ENCODE peak calls at places on chromosome 6, in eight cellular contexts. F is spleen, A is stomach, P is brain microvascular endothelial cell, Y is lower leg skin, H is fibroblast of mammary gland, Z is AG10803, T is fibroblast of lung. D is an unnamed sample.

GRCh38 chr6:134240664-134241431 is 77.1 kb downstream of the SGK1 start:
- DNase-seq in F (peak), A (peak), P (no peak), Y (peak), H (no peak), Z (no peak), T (no peak), D (no peak)

GRCh38 chr6:110590821-110591351 is 114.5 kb upstream of the SLC22A16 start:
- DNase-seq in F (no peak), A (no peak), P (peak), Y (no peak), H (peak), Z (peak), T (peak), D (no peak)

GRCh38 chr6:154937306-154938244 is 57.5 kb upstream of the TIAM2 start:
- DNase-seq in F (no peak), A (no peak), P (no peak), Y (no peak), H (peak), Z (peak), T (peak), D (no peak)

GRCh38 chr6:2498224-2498623 is 252.5 kb downstream of the MYLK4 start:
- DNase-seq in F (no peak), A (no peak), P (no peak), Y (no peak), H (peak), Z (no peak), T (no peak), D (no peak)

GRCh38 chr6:5850848-5851255 is 155.9 kb downstream of the NRN1 start:
- DNase-seq in F (no peak), A (no peak), P (no peak), Y (no peak), H (no peak), Z (no peak), T (no peak), D (no peak)

GRCh38 chr6:138652824-138653223 is 120.7 kb upstream of the CCDC28A start:
- DNase-seq in F (no peak), A (no peak), P (no peak), Y (no peak), H (no peak), Z (no peak), T (no peak), D (no peak)

GRCh38 chr6:132887204-132887603 is 72.8 kb downstream of the RPS12 start:
- DNase-seq in F (no peak), A (no peak), P (no peak), Y (no peak), H (peak), Z (no peak), T (peak), D (no peak)

GRCh38 chr6:144361027-144361426 is 75.9 kb downstream of the UTRN start:
- DNase-seq in F (no peak), A (no peak), P (no peak), Y (no peak), H (no peak), Z (no peak), T (no peak), D (no peak)

GRCh38 chr6:89792881-89793280 is 26.7 kb downstream of the MDN1 start:
- DNase-seq in F (no peak), A (no peak), P (peak), Y (no peak), H (peak), Z (peak), T (peak), D (no peak)

GRCh38 chr6:30495993-30496392 is 6.7 kb downstream of the HLA-E start:
- DNase-seq in F (no peak), A (no peak), P (no peak), Y (no peak), H (no peak), Z (no peak), T (no peak), D (no peak)

GRCh38 chr6:30494275-30494990 is 5.1 kb downstream of the HLA-E start:
- DNase-seq in F (no peak), A (no peak), P (no peak), Y (no peak), H (no peak), Z (no peak), T (no peak), D (no peak)

GRCh38 chr6:30490031-30490876 is 945 bp downstream of the HLA-E start:
- DNase-seq in F (peak), A (peak), P (peak), Y (peak), H (peak), Z (peak), T (peak), D (no peak)

GRCh38 chr6:30491963-30492616 is 2.8 kb downstream of the HLA-E start:
- DNase-seq in F (no peak), A (no peak), P (no peak), Y (no peak), H (no peak), Z (no peak), T (no peak), D (no peak)

DNA sequence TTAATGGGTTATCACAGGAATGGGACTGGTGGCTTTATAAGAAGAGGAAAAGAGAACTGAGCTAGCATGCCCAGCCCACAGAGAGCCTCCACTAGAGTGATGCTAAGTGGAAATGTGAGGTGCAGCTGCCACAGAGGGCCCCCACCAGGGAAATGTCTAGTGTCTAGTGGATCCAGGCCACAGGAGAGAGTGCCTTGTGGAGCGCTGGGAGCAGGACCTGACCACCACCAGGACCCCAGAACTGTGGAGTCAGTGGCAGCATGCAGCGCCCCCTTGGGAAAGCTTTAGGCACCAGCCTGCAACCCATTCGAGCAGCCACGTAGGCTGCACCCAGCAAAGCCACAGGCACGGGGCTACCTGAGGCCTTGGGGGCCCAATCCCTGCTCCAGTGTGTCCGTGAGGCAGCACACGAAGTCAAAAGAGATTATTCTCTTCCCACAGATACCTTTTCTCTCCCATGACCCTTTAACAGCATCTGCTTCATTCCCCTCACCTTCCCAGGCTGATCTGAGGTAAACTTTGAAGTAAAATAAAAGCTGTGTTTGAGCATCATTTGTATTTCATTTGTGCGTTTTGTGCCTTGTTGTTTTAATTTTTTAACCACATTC is 4.4 kb downstream of the HLA-E start:
- DNase-seq in F (peak), A (no peak), P (no peak), Y (no peak), H (no peak), Z (no peak), T (no peak), D (no peak)
- TF ChIP-seq CTCF in F (no peak), A (no peak), P (peak), Y (no peak), H (peak), Z (no peak), T (no peak), D (no peak)

GRCh38 chr6:43283514-43283901 is 14.6 kb upstream of the SLC22A7 start:
- DNase-seq in F (no peak), A (no peak), P (no peak), Y (no peak), H (no peak), Z (no peak), T (no peak), D (no peak)
- H3K4me3 ChIP-seq in F (no peak), A (no peak), P (no peak), Y (no peak), H (no peak), Z (no peak), T (no peak), D (no peak)

DNA sequence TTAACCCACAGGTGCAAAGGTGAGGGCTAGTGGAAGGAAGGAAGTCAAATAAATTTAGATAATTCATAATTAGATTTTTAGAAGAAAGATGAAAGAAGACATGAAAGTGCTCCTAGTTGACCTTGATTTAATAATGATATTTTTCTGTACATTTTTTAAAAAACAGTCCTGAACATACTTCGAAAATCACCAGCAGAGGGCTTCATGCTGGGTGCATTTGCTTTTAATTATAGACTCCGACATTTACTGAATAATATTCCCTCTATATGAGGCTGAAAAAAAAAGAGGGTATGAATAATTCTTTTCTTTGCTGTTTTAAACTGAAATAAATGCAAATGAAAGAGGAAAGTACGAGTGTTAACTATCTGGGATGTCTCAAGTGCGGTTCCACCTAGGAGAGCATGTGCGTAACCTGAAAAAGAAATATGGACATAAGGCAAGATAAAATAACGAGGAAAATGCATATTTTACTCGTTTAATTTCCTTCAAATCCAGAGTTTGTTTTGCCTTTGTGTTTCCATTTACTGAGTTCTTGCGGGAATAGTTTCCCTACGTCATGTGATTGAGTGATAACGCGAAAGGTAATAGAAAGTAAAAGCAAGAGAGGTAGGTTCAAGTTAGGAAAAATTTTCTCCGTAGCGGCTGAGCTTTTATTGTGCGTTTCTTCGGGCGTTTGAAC is 3.1 kb upstream of the TFAP2B start:
- DNase-seq in F (no peak), A (no peak), P (peak), Y (no peak), H (peak), Z (peak), T (peak), D (no peak)
- TF ChIP-seq CTCF in F (no peak), A (no peak), P (peak), Y (no peak), H (peak), Z (peak), T (no peak), D (no peak)

GRCh38 chr6:27617046-27617687 is 144.3 kb upstream of the ZNF184 start:
- DNase-seq in F (no peak), A (no peak), P (peak), Y (no peak), H (peak), Z (peak), T (peak), D (no peak)
- H3K4me3 ChIP-seq in F (no peak), A (peak), P (peak), Y (no peak), H (peak), Z (peak), T (peak), D (peak)

GRCh38 chr6:161694995-161695394 is 421.1 kb upstream of the AGPAT4 start:
- DNase-seq in F (no peak), A (no peak), P (peak), Y (no peak), H (peak), Z (peak), T (peak), D (no peak)
- TF ChIP-seq CTCF in F (no peak), A (peak), P (peak), Y (no peak), H (peak), Z (peak), T (peak), D (no peak)

GRCh38 chr6:19712998-19713397 is 124.2 kb upstream of the ID4 start:
- DNase-seq in F (no peak), A (no peak), P (no peak), Y (no peak), H (no peak), Z (no peak), T (no peak), D (no peak)

GRCh38 chr6:19712012-19712688 is 125.0 kb upstream of the ID4 start:
- DNase-seq in F (no peak), A (no peak), P (no peak), Y (no peak), H (no peak), Z (no peak), T (no peak), D (no peak)

GRCh38 chr6:19713984-19714383 is 123.2 kb upstream of the ID4 start:
- DNase-seq in F (no peak), A (no peak), P (peak), Y (no peak), H (peak), Z (no peak), T (no peak), D (no peak)

GRCh38 chr6:19714415-19715165 is 122.6 kb upstream of the ID4 start:
- DNase-seq in F (no peak), A (no peak), P (peak), Y (no peak), H (no peak), Z (no peak), T (no peak), D (no peak)

DNA sequence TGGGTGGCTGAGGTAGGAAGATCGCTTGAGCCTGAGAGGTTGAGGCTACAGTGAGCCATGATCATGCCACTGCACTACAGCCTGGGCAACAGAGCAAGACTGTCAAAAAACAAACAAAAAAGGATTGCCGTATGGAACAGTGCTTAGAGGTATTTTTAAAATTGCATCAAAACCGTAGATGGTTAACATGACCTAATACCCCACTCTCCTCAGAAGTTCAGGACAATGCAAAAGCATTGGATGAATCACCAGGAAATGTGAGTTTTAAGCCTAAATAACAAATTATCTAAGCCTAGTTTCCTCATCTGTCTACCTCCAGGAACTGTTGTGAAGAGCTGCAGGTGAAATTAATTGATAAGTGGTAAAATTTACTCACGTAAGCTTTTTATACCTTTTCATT is 123.8 kb upstream of the ID4 start:
- DNase-seq in F (no peak), A (no peak), P (peak), Y (no peak), H (peak), Z (no peak), T (no peak), D (no peak)
- H3K4me3 ChIP-seq in F (no peak), A (no peak), P (no peak), Y (no peak), H (no peak), Z (no peak), T (no peak), D (no peak)

GRCh38 chr6:167350731-167351655 is 26.1 kb downstream of the TTLL2 start:
- DNase-seq in F (peak), A (peak), P (peak), Y (peak), H (peak), Z (peak), T (peak), D (no peak)
- TF ChIP-seq CTCF in F (peak), A (peak), P (peak), Y (no peak), H (peak), Z (peak), T (peak), D (no peak)

GRCh38 chr6:161915456-161915964 is 641.6 kb upstream of the AGPAT4 start:
- DNase-seq in F (no peak), A (no peak), P (no peak), Y (no peak), H (no peak), Z (no peak), T (no peak), D (no peak)

GRCh38 chr6:161919711-161920110 is 645.9 kb upstream of the AGPAT4 start:
- DNase-seq in F (no peak), A (no peak), P (no peak), Y (no peak), H (peak), Z (no peak), T (no peak), D (no peak)

GRCh38 chr6:161918608-161919205 is 644.8 kb upstream of the AGPAT4 start:
- DNase-seq in F (no peak), A (no peak), P (no peak), Y (no peak), H (no peak), Z (no peak), T (no peak), D (no peak)

GRCh38 chr6:161918154-161918553 is 644.3 kb upstream of the AGPAT4 start:
- DNase-seq in F (no peak), A (no peak), P (no peak), Y (no peak), H (peak), Z (no peak), T (peak), D (no peak)

GRCh38 chr6:161917645-161918044 is 643.8 kb upstream of the AGPAT4 start:
- DNase-seq in F (no peak), A (no peak), P (no peak), Y (no peak), H (peak), Z (no peak), T (peak), D (no peak)
- H3K4me3 ChIP-seq in F (no peak), A (no peak), P (no peak), Y (no peak), H (no peak), Z (no peak), T (no peak), D (no peak)